ENCODE peak calls at places on chromosomes 11 and 22, in eight cellular contexts. V, P, R, E, N, F, O and Q are unnamed samples.

GRCh38 chr11:9568854-9569587 is 4.4 kb upstream of the WEE1 start:
- DNase-seq in F (no peak), N (no peak), E (no peak), R (peak; percentile 83), P (peak; percentile 56), V (peak; percentile 26), O (peak; percentile 83), Q (peak; percentile 86)

GRCh38 chr11:623999-624704 is 603 bp downstream of the CDHR5 start:
- DNase-seq in R (peak; percentile 73), O (no peak), P (no peak), N (no peak), E (no peak), V (no peak), F (no peak), Q (peak; percentile 92)

GRCh38 chr11:121494355-121495099 is 41.8 kb upstream of the SORL1-AS1 start:
- DNase-seq in V (no peak), O (no peak), N (peak; percentile 69), R (no peak), E (no peak), P (no peak), F (no peak), Q (no peak)

GRCh38 chr22:47395481-47395880 is 633.0 kb downstream of the TBC1D22A start:
- DNase-seq in E (no peak), P (no peak), F (no peak), V (no peak), O (no peak), N (no peak), R (no peak), Q (no peak)

GRCh38 chr11:133834399-133835257 is 10.7 kb downstream of the SPATA19 start:
- DNase-seq in O (no peak), N (no peak), P (no peak), F (no peak), V (no peak), E (no peak), R (no peak), Q (no peak)

GRCh38 chr22:50268655-50269113 is 1.5 kb downstream of the MAPK11 start:
- DNase-seq in V (no peak), E (no peak), O (no peak), F (no peak), P (peak; percentile 72), R (peak; percentile 81), N (no peak), Q (peak; percentile 35)

GRCh38 chr11:82105331-82105992 is 628.2 kb downstream of the FAM181B start:
- DNase-seq in V (no peak), F (no peak), P (no peak), R (no peak), E (no peak), N (no peak), O (no peak), Q (no peak)

GRCh38 chr11:41955635-41956400 is 496.4 kb upstream of the LRRC4C start:
- DNase-seq in R (no peak), V (no peak), N (no peak), P (no peak), F (no peak), E (no peak), O (no peak), Q (no peak)

GRCh38 chr11:115890500-115890899 is 386.3 kb upstream of the CADM1 start:
- DNase-seq in N (no peak), F (no peak), V (no peak), O (no peak), R (no peak), P (no peak), E (no peak), Q (no peak)

GRCh38 chr11:1130276-1131032 is 27.3 kb upstream of the MUC5AC start:
- DNase-seq in N (no peak), R (peak; percentile 25), O (peak; percentile 48), V (no peak), P (no peak), F (no peak), E (no peak), Q (peak; percentile 6)

GRCh38 chr11:17506942-17507341 is 30.3 kb upstream of the ABCC8 start:
- DNase-seq in P (no peak), R (no peak), E (no peak), N (no peak), O (no peak), V (no peak), F (no peak), Q (no peak)

GRCh38 chr11:132777067-132777975 is 755.0 kb downstream of the OPCML start:
- DNase-seq in V (no peak), F (no peak), P (no peak), R (no peak), O (no peak), N (no peak), E (no peak), Q (no peak)

GRCh38 chr22:17096095-17096494 is 11.3 kb downstream of the IL17RA start:
- DNase-seq in R (no peak), F (no peak), N (no peak), E (no peak), P (no peak), V (no peak), O (peak; percentile 10), Q (no peak)

GRCh38 chr11:65558002-65558784 is at the start of gene LTBP3:
- DNase-seq in P (peak; percentile 88), R (peak; percentile 87), N (no peak), F (no peak), O (peak; percentile 94), V (peak; percentile 80), E (peak; percentile 88), Q (peak; percentile 77)

GRCh38 chr11:15911377-15912044 is 444.8 kb downstream of the SOX6 start:
- DNase-seq in N (no peak), R (peak; percentile 35), P (peak; percentile 38), F (no peak), V (peak; percentile 54), O (no peak), E (no peak), Q (no peak)

GRCh38 chr22:37229805-37230672 is 14.0 kb downstream of the RAC2 start:
- DNase-seq in V (no peak), R (peak; percentile 67), E (peak; percentile 82), P (no peak), F (no peak), O (no peak), N (peak; percentile 60), Q (peak; percentile 80)

DNA sequence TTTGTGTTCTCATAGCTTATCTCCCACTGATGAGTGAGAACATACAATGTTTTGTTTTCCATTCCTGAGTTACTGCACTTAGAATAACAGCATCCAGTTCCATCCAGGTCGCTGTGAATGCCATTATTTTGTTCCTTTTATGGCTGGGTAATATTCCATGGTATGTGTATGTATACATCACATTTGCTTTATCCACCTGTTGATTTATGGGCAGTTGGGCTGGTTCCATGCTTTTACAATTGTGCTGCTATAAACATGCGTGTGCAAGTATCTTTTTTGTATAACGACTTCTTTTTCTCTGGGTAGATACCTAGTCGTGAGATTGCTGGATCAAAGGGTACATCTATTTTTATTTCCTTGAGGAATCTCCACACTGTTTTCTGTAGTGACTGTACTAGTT is 74.8 kb downstream of the ZNF280B start:
- DNase-seq in P (no peak), E (no peak), V (no peak), O (no peak), F (no peak), R (no peak), N (no peak), Q (peak; percentile 15)
- H3K27me3 ChIP-seq in P (no peaks in the 10 kb centered on the region), E (peaks cover 25% of the 10 kb centered on the region), V (no peaks in the 10 kb centered on the region), O (peaks cover 16% of the 10 kb centered on the region), F (peaks cover 78% of the 10 kb centered on the region), R (peaks cover 3% of the 10 kb centered on the region), N (no peaks in the 10 kb centered on the region), Q (peaks cover 10% of the 10 kb centered on the region)

GRCh38 chr22:48761546-48761945 is 1066.1 kb downstream of the BRD1 start:
- DNase-seq in P (no peak), E (no peak), V (peak; percentile 5), O (peak; percentile 51), N (no peak), R (peak; percentile 15), F (no peak), Q (no peak)
- TF ChIP-seq EP300 in P (no peak), E (no peak), V (no peak), O (no peak), N (no peak), R (no peak), F (no peak), Q (no peak)

DNA sequence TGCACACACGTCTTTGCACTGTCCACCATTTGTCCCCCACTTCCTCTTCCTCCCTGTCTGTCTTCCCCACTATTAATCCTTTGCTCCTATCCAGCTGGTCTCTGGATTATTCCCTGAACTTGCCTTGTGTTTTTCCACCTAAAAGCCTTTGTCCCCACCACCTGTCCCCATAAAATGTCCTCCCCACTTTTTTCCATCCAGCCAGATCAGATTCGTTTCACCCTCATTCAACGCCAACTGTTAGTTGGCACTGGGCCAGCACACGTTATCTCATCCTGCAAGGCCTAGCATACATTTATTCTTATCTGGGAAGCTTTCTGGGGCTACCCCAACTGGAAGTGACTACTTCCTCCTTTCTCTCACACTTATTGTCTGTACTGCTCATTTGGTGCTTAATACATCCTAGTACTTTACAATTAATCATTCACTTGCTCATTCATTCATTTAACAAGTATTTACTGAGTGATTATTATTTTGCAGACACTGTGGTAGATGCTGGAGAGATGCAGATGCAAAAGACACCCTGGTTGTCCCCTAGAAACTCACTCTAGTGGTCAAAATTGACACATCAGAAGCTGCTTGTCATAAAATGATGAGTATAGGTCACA is 96.2 kb downstream of the RASSF10 start:
- DNase-seq in O (no peak), F (no peak), V (no peak), N (no peak), R (peak; percentile 75), E (peak; percentile 78), P (peak; percentile 18), Q (peak; percentile 22)
- TF ChIP-seq POLR2A in O (no peak), F (no peak), V (no peak), N (no peak), R (no peak), E (no peak), P (no peak), Q (no peak)

GRCh38 chr11:43631732-43632131 is 48.8 kb upstream of the HSD17B12 start:
- DNase-seq in O (no peak), R (no peak), F (no peak), V (no peak), N (no peak), P (no peak), E (no peak), Q (no peak)
- H3K27me3 ChIP-seq in O (peaks cover 37% of the 10 kb centered on the region), R (peaks cover 17% of the 10 kb centered on the region), F (no peaks in the 10 kb centered on the region), V (no peaks in the 10 kb centered on the region), N (no peaks in the 10 kb centered on the region), P (no peaks in the 10 kb centered on the region), E (no peaks in the 10 kb centered on the region), Q (peaks cover 73% of the 10 kb centered on the region)

GRCh38 chr11:119897576-119897975 is 168.6 kb upstream of the NECTIN1 start:
- DNase-seq in O (no peak), V (no peak), P (no peak), E (no peak), N (no peak), R (no peak), F (no peak), Q (no peak)
- TF ChIP-seq EP300 in O (no peak), V (no peak), P (no peak), E (no peak), N (no peak), R (no peak), F (no peak), Q (no peak)